ENCODE peak calls at places on chromosomes 4 and X, in seven cellular contexts. H is activated naive CD8-positive, alpha-beta T cell treated with anti-CD3 and anti-CD28 coated beads, Interleukin-2, amount 10 ng/mL, durations not matched to agents 7 days and 5 days; M is central memory CD8-positive, alpha-beta T cell; K is CD8-positive, alpha-beta T cell; P is body of pancreas; Z is left lung; V is heart right ventricle. F is an unnamed sample.

GRCh38 chr4:26687728-26688127 is 103.8 kb downstream of the TBC1D19 start:
- ATAC-seq in H (no peak), M (no peak), K (no peak), P (no peak), Z (no peak), V (no peak), F (no peak)

GRCh38 chr4:73868206-73869129 is 725 bp upstream of the CXCL1 start:
- ATAC-seq in H (no peak), M (no peak), K (no peak), P (peak; percentile 22), Z (peak; percentile 18), V (no peak), F (peak; percentile 29)

GRCh38 chr4:137601924-137602323 is 69.6 kb upstream of the PCDH18 start:
- ATAC-seq in H (no peak), M (no peak), K (no peak), P (no peak), Z (no peak), V (no peak), F (no peak)

GRCh38 chrX:1673337-1673736 is 58.5 kb downstream of the ASMT start:
- ATAC-seq in H (no peak), M (peak; percentile 40), K (peak; percentile 61), P (no peak), Z (peak; percentile 59), V (no peak), F (no peak)

GRCh38 chrX:153732406-153732805 is 7.8 kb downstream of the ABCD1 start:
- ATAC-seq in H (no peak), M (no peak), K (no peak), P (no peak), Z (peak; percentile 27), V (no peak), F (no peak)

GRCh38 chr4:16745009-16745408 is 153.4 kb downstream of the LDB2 start:
- ATAC-seq in H (no peak), M (no peak), K (no peak), P (peak; percentile 38), Z (peak; percentile 62), V (no peak), F (peak; percentile 90)

GRCh38 chr4:125390126-125390525 is 75.4 kb downstream of the FAT4 start:
- ATAC-seq in H (no peak), M (no peak), K (no peak), P (no peak), Z (peak; percentile 74), V (peak; percentile 88), F (peak; percentile 79)

GRCh38 chr4:169410839-169411770 is 140.3 kb upstream of the SH3RF1 start:
- ATAC-seq in H (peak; percentile 100), M (peak; percentile 93), K (peak; percentile 84), P (no peak), Z (peak; percentile 57), V (no peak), F (no peak)

GRCh38 chr4:155954118-155954503 is 445 bp upstream of the CTSO start:
- ATAC-seq in H (peak; percentile 5), M (no peak), K (no peak), P (no peak), Z (no peak), V (no peak), F (no peak)

GRCh38 chr4:147421456-147421855 is 59.4 kb upstream of the EDNRA start:
- ATAC-seq in H (no peak), M (no peak), K (no peak), P (no peak), Z (no peak), V (no peak), F (no peak)

GRCh38 chr4:43277003-43277402 is 384.5 kb downstream of the GRXCR1 start:
- ATAC-seq in H (no peak), M (no peak), K (no peak), P (no peak), Z (no peak), V (no peak), F (no peak)

GRCh38 chrX:4570141-4570540 is 856.7 kb upstream of the PRKX start:
- ATAC-seq in H (no peak), M (no peak), K (no peak), P (peak; percentile 82), Z (no peak), V (no peak), F (no peak)

GRCh38 chr4:16056681-16057400 is 27.0 kb downstream of the PROM1 start:
- ATAC-seq in H (no peak), M (no peak), K (no peak), P (peak; percentile 33), Z (no peak), V (peak; percentile 57), F (no peak)

GRCh38 chr4:147969573-147969972 is 237.7 kb downstream of the ARHGAP10 start:
- ATAC-seq in H (no peak), M (no peak), K (no peak), P (no peak), Z (no peak), V (no peak), F (no peak)

F was measured in gastroesophageal sphincter.